ENCODE peak calls at places on chromosomes 3 and 15, in eight cellular contexts. One of them, this sample, is unnamed.

GRCh38 chr15:32905481-32905880 is 187.7 kb downstream of the GREM1 start:
- DNase-seq in stomach: no peak
- DNase-seq in ovary: no peak
- DNase-seq in WTC11: no peak
- DNase-seq in IMR-90: peak; percentile 31
- DNase-seq in fibroblast of the aortic adventitia: no peak
- DNase-seq in fibroblast of pulmonary artery: no peak
- DNase-seq in A549: no peak
- DNase-seq in this sample: no peak

GRCh38 chr15:90420488-90420850 is 32.4 kb downstream of the IQGAP1 start:
- DNase-seq in stomach: no peak
- DNase-seq in ovary: no peak
- DNase-seq in WTC11: no peak
- DNase-seq in IMR-90: no peak
- DNase-seq in fibroblast of the aortic adventitia: no peak
- DNase-seq in fibroblast of pulmonary artery: no peak
- DNase-seq in A549: no peak
- DNase-seq in this sample: no peak

GRCh38 chr15:33069161-33069560 is 125.4 kb downstream of the FMN1 start:
- DNase-seq in stomach: no peak
- DNase-seq in ovary: no peak
- DNase-seq in WTC11: no peak
- DNase-seq in IMR-90: no peak
- DNase-seq in fibroblast of the aortic adventitia: no peak
- DNase-seq in fibroblast of pulmonary artery: no peak
- DNase-seq in A549: no peak
- DNase-seq in this sample: no peak

GRCh38 chr15:71044006-71044405 is 71.3 kb upstream of the THSD4 start:
- DNase-seq in stomach: no peak
- DNase-seq in ovary: no peak
- DNase-seq in WTC11: no peak
- DNase-seq in IMR-90: peak; percentile 82
- DNase-seq in fibroblast of the aortic adventitia: peak; percentile 87
- DNase-seq in fibroblast of pulmonary artery: peak; percentile 62
- DNase-seq in A549: no peak
- DNase-seq in this sample: no peak

GRCh38 chr15:74995779-74996765 is 709 bp downstream of the SCAMP5 start:
- DNase-seq in stomach: peak; percentile 30
- DNase-seq in ovary: peak; percentile 32
- DNase-seq in WTC11: peak; percentile 59
- DNase-seq in IMR-90: no peak
- DNase-seq in fibroblast of the aortic adventitia: no peak
- DNase-seq in fibroblast of pulmonary artery: no peak
- DNase-seq in A549: no peak
- DNase-seq in this sample: peak; percentile 31

GRCh38 chr3:13025090-13025489 is 48.1 kb downstream of the IQSEC1 start:
- DNase-seq in stomach: no peak
- DNase-seq in ovary: no peak
- DNase-seq in WTC11: no peak
- DNase-seq in IMR-90: peak; percentile 71
- DNase-seq in fibroblast of the aortic adventitia: peak; percentile 46
- DNase-seq in fibroblast of pulmonary artery: peak; percentile 44
- DNase-seq in A549: peak; percentile 40
- DNase-seq in this sample: no peak

GRCh38 chr3:45224824-45225464 is 1.1 kb downstream of the TMEM158 start:
- DNase-seq in stomach: peak; percentile 73
- DNase-seq in ovary: peak; percentile 40
- DNase-seq in WTC11: peak; percentile 81
- DNase-seq in IMR-90: peak; percentile 78
- DNase-seq in fibroblast of the aortic adventitia: peak; percentile 66
- DNase-seq in fibroblast of pulmonary artery: peak; percentile 77
- DNase-seq in A549: peak; percentile 75
- DNase-seq in this sample: peak; percentile 86

GRCh38 chr3:72288955-72289707 is 504.2 kb upstream of the PROK2 start:
- DNase-seq in stomach: peak; percentile 52
- DNase-seq in ovary: no peak
- DNase-seq in WTC11: no peak
- DNase-seq in IMR-90: peak; percentile 57
- DNase-seq in fibroblast of the aortic adventitia: no peak
- DNase-seq in fibroblast of pulmonary artery: peak; percentile 74
- DNase-seq in A549: no peak
- DNase-seq in this sample: no peak

GRCh38 chr15:42035362-42035761 is 14.5 kb upstream of the PLA2G4E start:
- DNase-seq in stomach: no peak
- DNase-seq in ovary: no peak
- DNase-seq in WTC11: no peak
- DNase-seq in IMR-90: peak; percentile 11
- DNase-seq in fibroblast of the aortic adventitia: no peak
- DNase-seq in fibroblast of pulmonary artery: peak; percentile 58
- DNase-seq in A549: no peak
- DNase-seq in this sample: no peak

GRCh38 chr15:65361708-65362459 is 15.9 kb downstream of the IGDCC3 start:
- DNase-seq in stomach: no peak
- DNase-seq in ovary: no peak
- DNase-seq in WTC11: peak; percentile 48
- DNase-seq in IMR-90: no peak
- DNase-seq in fibroblast of the aortic adventitia: no peak
- DNase-seq in fibroblast of pulmonary artery: no peak
- DNase-seq in A549: no peak
- DNase-seq in this sample: no peak

GRCh38 chr3:129507181-129507831 is 21.1 kb upstream of the RHO start:
- DNase-seq in stomach: no peak
- DNase-seq in ovary: no peak
- DNase-seq in WTC11: no peak
- DNase-seq in IMR-90: no peak
- DNase-seq in fibroblast of the aortic adventitia: no peak
- DNase-seq in fibroblast of pulmonary artery: no peak
- DNase-seq in A549: no peak
- DNase-seq in this sample: no peak

GRCh38 chr3:190108789-190109188 is 11.9 kb downstream of the P3H2 start:
- DNase-seq in stomach: no peak
- DNase-seq in ovary: no peak
- DNase-seq in WTC11: no peak
- DNase-seq in IMR-90: no peak
- DNase-seq in fibroblast of the aortic adventitia: no peak
- DNase-seq in fibroblast of pulmonary artery: peak; percentile 50
- DNase-seq in A549: no peak
- DNase-seq in this sample: no peak

GRCh38 chr15:80950291-80951078 is 39.1 kb downstream of the MESD start:
- DNase-seq in stomach: no peak
- DNase-seq in ovary: peak; percentile 8
- DNase-seq in WTC11: no peak
- DNase-seq in IMR-90: no peak
- DNase-seq in fibroblast of the aortic adventitia: no peak
- DNase-seq in fibroblast of pulmonary artery: no peak
- DNase-seq in A549: no peak
- DNase-seq in this sample: no peak
- TF ChIP-seq CTCF in stomach: no peak
- TF ChIP-seq CTCF in ovary: no peak
- TF ChIP-seq CTCF in WTC11: no peak
- TF ChIP-seq CTCF in IMR-90: no peak
- TF ChIP-seq CTCF in fibroblast of the aortic adventitia: no peak
- TF ChIP-seq CTCF in fibroblast of pulmonary artery: no peak
- TF ChIP-seq CTCF in A549: no peak
- TF ChIP-seq CTCF in this sample: no peak

DNA sequence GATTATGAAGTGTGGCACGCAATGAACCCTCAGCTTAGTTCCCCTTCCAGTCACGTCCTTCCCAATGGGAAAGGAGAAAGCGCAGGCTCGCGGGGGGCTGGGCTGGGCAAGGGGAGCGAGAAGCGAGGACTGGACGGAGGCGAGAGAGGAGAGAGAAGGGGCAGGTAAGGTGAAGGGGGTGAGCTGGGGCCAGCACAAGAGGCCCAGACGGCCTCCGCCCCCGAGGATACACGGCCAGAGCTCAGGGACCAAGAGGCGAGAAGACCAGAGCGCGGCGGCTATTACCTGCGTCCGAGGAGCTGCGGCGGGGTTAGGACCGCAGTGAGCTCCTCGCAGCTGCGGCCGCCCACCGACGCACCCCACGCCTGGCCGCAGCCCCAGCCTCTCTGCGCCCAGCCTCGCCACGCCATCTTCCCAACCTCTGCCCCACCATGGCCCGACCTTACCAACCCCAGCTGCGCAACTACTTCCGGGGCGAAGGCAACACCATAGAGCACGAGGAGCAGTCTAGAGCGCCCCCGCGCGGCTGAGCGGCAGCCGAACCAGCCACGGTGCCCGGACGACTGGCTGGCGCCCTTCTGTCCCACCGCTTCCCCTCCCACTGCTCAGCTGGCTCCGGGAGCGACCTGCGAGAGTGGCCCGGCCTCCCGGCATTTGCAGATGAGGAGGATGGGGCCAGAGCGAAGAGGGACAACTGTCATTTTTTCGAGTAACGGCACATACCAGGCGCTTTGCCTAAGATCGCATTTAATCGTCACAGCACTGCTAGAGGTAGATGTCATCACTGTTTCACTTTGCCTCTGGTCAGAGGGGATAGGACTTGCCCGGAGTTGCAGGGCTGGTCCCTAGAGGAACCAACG is at the start of gene PARL:
- DNase-seq in stomach: peak; percentile 97
- DNase-seq in ovary: peak; percentile 93
- DNase-seq in WTC11: peak; percentile 97
- DNase-seq in IMR-90: peak; percentile 81
- DNase-seq in fibroblast of the aortic adventitia: peak; percentile 86
- DNase-seq in fibroblast of pulmonary artery: peak; percentile 91
- DNase-seq in A549: peak; percentile 89
- DNase-seq in this sample: peak; percentile 96
- TF ChIP-seq CTCF in stomach: no peak
- TF ChIP-seq CTCF in ovary: peak; percentile 91
- TF ChIP-seq CTCF in WTC11: peak; percentile 90
- TF ChIP-seq CTCF in IMR-90: peak; percentile 94
- TF ChIP-seq CTCF in fibroblast of the aortic adventitia: peak; percentile 93
- TF ChIP-seq CTCF in fibroblast of pulmonary artery: peak; percentile 85
- TF ChIP-seq CTCF in A549: peak; percentile 78
- TF ChIP-seq CTCF in this sample: peak; percentile 83

GRCh38 chr3:31448882-31449243 is 83.9 kb upstream of the STT3B start:
- DNase-seq in stomach: no peak
- DNase-seq in ovary: no peak
- DNase-seq in WTC11: no peak
- DNase-seq in IMR-90: no peak
- DNase-seq in fibroblast of the aortic adventitia: no peak
- DNase-seq in fibroblast of pulmonary artery: no peak
- DNase-seq in A549: no peak
- DNase-seq in this sample: no peak
- TF ChIP-seq CTCF in stomach: no peak
- TF ChIP-seq CTCF in ovary: no peak
- TF ChIP-seq CTCF in WTC11: no peak
- TF ChIP-seq CTCF in IMR-90: no peak
- TF ChIP-seq CTCF in fibroblast of the aortic adventitia: no peak
- TF ChIP-seq CTCF in fibroblast of pulmonary artery: no peak
- TF ChIP-seq CTCF in A549: no peak
- TF ChIP-seq CTCF in this sample: no peak

GRCh38 chr3:64331605-64332004 is 106.3 kb upstream of the PRICKLE2 start:
- DNase-seq in stomach: no peak
- DNase-seq in ovary: no peak
- DNase-seq in WTC11: no peak
- DNase-seq in IMR-90: no peak
- DNase-seq in fibroblast of the aortic adventitia: no peak
- DNase-seq in fibroblast of pulmonary artery: no peak
- DNase-seq in A549: no peak
- DNase-seq in this sample: no peak

GRCh38 chr3:64327039-64327804 is 102.0 kb upstream of the PRICKLE2 start:
- DNase-seq in stomach: no peak
- DNase-seq in ovary: peak; percentile 30
- DNase-seq in WTC11: no peak
- DNase-seq in IMR-90: no peak
- DNase-seq in fibroblast of the aortic adventitia: peak; percentile 96
- DNase-seq in fibroblast of pulmonary artery: peak; percentile 84
- DNase-seq in A549: no peak
- DNase-seq in this sample: no peak

GRCh38 chr3:64332461-64333350 is 107.4 kb upstream of the PRICKLE2 start:
- DNase-seq in stomach: no peak
- DNase-seq in ovary: no peak
- DNase-seq in WTC11: no peak
- DNase-seq in IMR-90: peak; percentile 71
- DNase-seq in fibroblast of the aortic adventitia: no peak
- DNase-seq in fibroblast of pulmonary artery: no peak
- DNase-seq in A549: no peak
- DNase-seq in this sample: no peak

DNA sequence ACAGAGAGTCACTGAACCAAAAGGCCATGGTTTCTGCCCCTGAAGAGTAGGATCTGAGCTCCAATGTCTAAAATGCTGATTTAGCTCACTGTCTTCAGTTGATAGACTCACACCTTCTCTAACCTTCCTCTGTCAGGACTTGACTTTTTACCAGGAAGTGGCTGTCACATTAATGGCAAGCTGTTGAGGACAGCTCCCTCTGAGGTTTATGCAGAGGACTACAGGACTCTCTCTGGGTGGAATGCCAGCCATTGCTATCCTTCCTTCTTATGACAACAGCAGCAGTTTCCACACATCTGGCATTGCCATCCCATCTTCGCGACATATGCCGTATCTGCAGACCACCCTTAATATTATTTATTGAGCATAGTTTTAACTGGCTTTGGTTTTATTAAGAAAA is 103.8 kb upstream of the PRICKLE2 start:
- DNase-seq in stomach: no peak
- DNase-seq in ovary: no peak
- DNase-seq in WTC11: no peak
- DNase-seq in IMR-90: no peak
- DNase-seq in fibroblast of the aortic adventitia: no peak
- DNase-seq in fibroblast of pulmonary artery: no peak
- DNase-seq in A549: peak; percentile 33
- DNase-seq in this sample: no peak
- TF ChIP-seq CTCF in stomach: no peak
- TF ChIP-seq CTCF in ovary: no peak
- TF ChIP-seq CTCF in WTC11: no peak
- TF ChIP-seq CTCF in IMR-90: no peak
- TF ChIP-seq CTCF in fibroblast of the aortic adventitia: no peak
- TF ChIP-seq CTCF in fibroblast of pulmonary artery: peak; percentile 5
- TF ChIP-seq CTCF in A549: no peak
- TF ChIP-seq CTCF in this sample: no peak

GRCh38 chr3:153628591-153628990 is 466.6 kb downstream of the RAP2B start:
- DNase-seq in stomach: no peak
- DNase-seq in ovary: no peak
- DNase-seq in WTC11: no peak
- DNase-seq in IMR-90: no peak
- DNase-seq in fibroblast of the aortic adventitia: no peak
- DNase-seq in fibroblast of pulmonary artery: peak; percentile 61
- DNase-seq in A549: no peak
- DNase-seq in this sample: peak; percentile 6
- TF ChIP-seq CTCF in stomach: no peak
- TF ChIP-seq CTCF in ovary: no peak
- TF ChIP-seq CTCF in WTC11: no peak
- TF ChIP-seq CTCF in IMR-90: no peak
- TF ChIP-seq CTCF in fibroblast of the aortic adventitia: no peak
- TF ChIP-seq CTCF in fibroblast of pulmonary artery: no peak
- TF ChIP-seq CTCF in A549: no peak
- TF ChIP-seq CTCF in this sample: no peak